ENCODE peak calls at places on chromosome 18, in nine cellular contexts. A, W, H, J, R, U, K, O and B are unnamed samples.

GRCh38 chr18:11817229-11817628 is 34.0 kb upstream of the CHMP1B start:
- DNase-seq in K (no peak), H (no peak), A (no peak), O (no peak), J (no peak), W (no peak), R (no peak), U (no peak), B (no peak)

GRCh38 chr18:28432350-28432749 is 255.4 kb upstream of the CDH2 start:
- DNase-seq in U (no peak), K (no peak), O (no peak), H (no peak), A (no peak), W (no peak), J (no peak), R (no peak), B (no peak)

GRCh38 chr18:5466256-5466655 is 77.5 kb downstream of the EPB41L3 start:
- DNase-seq in O (no peak), R (no peak), J (no peak), W (no peak), H (no peak), K (no peak), U (no peak), A (no peak), B (no peak)

GRCh38 chr18:10504723-10505122 is 21.1 kb upstream of the NAPG start:
- DNase-seq in O (no peak), W (no peak), R (no peak), J (no peak), K (no peak), H (no peak), A (no peak), U (no peak), B (no peak)

GRCh38 chr18:35201502-35201901 is 39.3 kb upstream of the ZNF397 start:
- DNase-seq in W (no peak), H (no peak), U (no peak), K (no peak), O (no peak), A (no peak), R (no peak), J (no peak), B (peak; percentile 8)

GRCh38 chr18:37607281-37607680 is 41.7 kb upstream of the CELF4 start:
- DNase-seq in J (no peak), R (no peak), A (no peak), W (no peak), K (no peak), U (no peak), O (no peak), H (no peak), B (no peak)

GRCh38 chr18:59509477-59510173 is 150.6 kb upstream of the LMAN1 start:
- DNase-seq in J (no peak), W (no peak), U (no peak), K (no peak), H (no peak), A (no peak), R (no peak), O (no peak), B (no peak)

GRCh38 chr18:79867666-79868065 is 69.9 kb downstream of the KCNG2 start:
- DNase-seq in H (no peak), W (no peak), O (no peak), R (no peak), A (no peak), U (no peak), J (no peak), K (no peak), B (no peak)

GRCh38 chr18:5787936-5788335 is 107.4 kb downstream of the TMEM200C start:
- DNase-seq in J (no peak), O (no peak), K (peak; percentile 48), W (no peak), R (no peak), U (no peak), A (no peak), H (no peak), B (no peak)

GRCh38 chr18:56217406-56217805 is 421.0 kb downstream of the TXNL1 start:
- DNase-seq in H (no peak), R (no peak), U (no peak), O (no peak), K (no peak), A (no peak), J (no peak), W (no peak), B (no peak)